ENCODE peak calls at places on chromosomes 4 and X, in eight cellular contexts. L, P, Z, H, J, A, D and W are unnamed samples.

GRCh38 chr4:54061873-54062272 is 2.5 kb downstream of the CHIC2 start:
- DNase-seq in P (no peak), D (no peak), Z (no peak), J (no peak), H (no peak), A (no peak), L (no peak), W (no peak)

GRCh38 chr4:156749791-156750403 is 221.7 kb downstream of the PDGFC start:
- DNase-seq in L (no peak), P (no peak), D (no peak), J (no peak), H (no peak), Z (no peak), A (no peak), W (no peak)

GRCh38 chrX:40644821-40645358 is 2.5 kb downstream of the CXorf38 start:
- DNase-seq in A (peak), H (peak), L (no peak), J (peak), P (peak), Z (no peak), D (no peak), W (peak)

GRCh38 chr4:124635331-124635730 is 77.2 kb downstream of the ANKRD50 start:
- DNase-seq in J (no peak), L (no peak), P (no peak), H (no peak), D (no peak), A (no peak), Z (no peak), W (no peak)

GRCh38 chr4:180635276-180635675 is 1607.9 kb upstream of the TENM3 start:
- DNase-seq in L (no peak), D (no peak), J (no peak), H (no peak), P (no peak), Z (no peak), A (no peak), W (no peak)

GRCh38 chrX:25158635-25159034 is 142.9 kb upstream of the ARX start:
- DNase-seq in H (no peak), Z (no peak), P (no peak), L (no peak), J (no peak), A (no peak), D (no peak), W (no peak)

GRCh38 chr4:16202598-16202997 is 23.7 kb downstream of the TAPT1 start:
- DNase-seq in D (no peak), L (no peak), A (no peak), P (no peak), Z (no peak), J (no peak), H (no peak), W (no peak)

GRCh38 chrX:40420899-40421729 is 159.7 kb upstream of the ATP6AP2 start:
- DNase-seq in J (peak), A (no peak), L (no peak), D (no peak), P (no peak), Z (peak), H (no peak), W (no peak)

GRCh38 chr4:137768881-137769280 is 236.6 kb upstream of the PCDH18 start:
- DNase-seq in D (no peak), H (no peak), J (no peak), P (no peak), L (no peak), Z (no peak), A (no peak), W (no peak)

GRCh38 chrX:95762716-95763115 is 921.9 kb upstream of the DIAPH2 start:
- DNase-seq in H (no peak), P (no peak), L (peak), Z (no peak), A (no peak), D (no peak), J (no peak), W (no peak)

GRCh38 chrX:21056636-21057035 is 317.6 kb upstream of the CNKSR2 start:
- DNase-seq in D (no peak), H (no peak), L (no peak), P (no peak), A (no peak), Z (no peak), J (no peak), W (no peak)

GRCh38 chr4:2604614-2605013 is 68.2 kb downstream of the FAM193A start:
- DNase-seq in Z (no peak), P (no peak), H (no peak), J (no peak), L (no peak), A (no peak), D (no peak), W (no peak)

GRCh38 chr4:5824635-5825034 is 68.3 kb downstream of the CRMP1 start:
- DNase-seq in H (no peak), D (peak), A (peak), L (peak), P (no peak), Z (no peak), J (peak), W (peak)

GRCh38 chr4:168398589-168398988 is 80.0 kb upstream of the DDX60 start:
- DNase-seq in D (no peak), A (peak), J (peak), H (no peak), Z (no peak), L (no peak), P (no peak), W (no peak)

GRCh38 chr4:87973283-87974169 is 2.0 kb upstream of the SPP1 start:
- DNase-seq in A (peak), J (peak), Z (peak), D (peak), H (peak), L (peak), P (peak), W (peak)

GRCh38 chr4:87978656-87979055 is 3.1 kb downstream of the SPP1 start:
- DNase-seq in A (no peak), D (no peak), J (peak), P (no peak), Z (no peak), H (no peak), L (no peak), W (no peak)

GRCh38 chr4:87977521-87978278 is 2.2 kb downstream of the SPP1 start:
- DNase-seq in L (no peak), A (no peak), P (no peak), H (no peak), J (no peak), Z (no peak), D (no peak), W (no peak)

GRCh38 chr4:87974856-87975462 is 555 bp upstream of the SPP1 start:
- DNase-seq in L (peak), Z (no peak), A (no peak), H (peak), J (no peak), D (no peak), P (no peak), W (no peak)

DNA sequence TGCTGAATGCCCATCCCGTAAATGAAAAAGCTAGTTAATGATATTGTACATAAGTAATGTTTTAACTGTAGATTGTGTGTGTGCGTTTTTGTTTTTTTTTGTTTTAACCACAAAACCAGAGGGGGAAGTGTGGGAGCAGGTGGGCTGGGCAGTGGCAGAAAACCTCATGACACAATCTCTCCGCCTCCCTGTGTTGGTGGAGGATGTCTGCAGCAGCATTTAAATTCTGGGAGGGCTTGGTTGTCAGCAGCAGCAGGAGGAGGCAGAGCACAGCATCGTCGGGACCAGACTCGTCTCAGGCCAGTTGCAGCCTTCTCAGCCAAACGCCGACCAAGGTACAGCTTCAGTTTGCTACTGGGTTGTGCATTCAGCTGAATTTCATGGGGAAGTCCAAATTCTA is at the start of gene SPP1:
- DNase-seq in A (peak), L (peak), H (peak), D (peak), P (no peak), J (no peak), Z (no peak), W (peak)
- TF ChIP-seq CTCF in A (no peak), L (no peak), H (no peak), D (no peak), P (no peak), J (no peak), Z (no peak), W (no peak)

GRCh38 chr4:163681208-163681821 is 186.8 kb downstream of the TMA16 start:
- DNase-seq in L (peak), D (peak), A (peak), J (peak), P (no peak), Z (no peak), H (no peak), W (peak)
- TF ChIP-seq CTCF in L (peak), D (peak), A (peak), J (peak), P (no peak), Z (peak), H (peak), W (peak)

DNA sequence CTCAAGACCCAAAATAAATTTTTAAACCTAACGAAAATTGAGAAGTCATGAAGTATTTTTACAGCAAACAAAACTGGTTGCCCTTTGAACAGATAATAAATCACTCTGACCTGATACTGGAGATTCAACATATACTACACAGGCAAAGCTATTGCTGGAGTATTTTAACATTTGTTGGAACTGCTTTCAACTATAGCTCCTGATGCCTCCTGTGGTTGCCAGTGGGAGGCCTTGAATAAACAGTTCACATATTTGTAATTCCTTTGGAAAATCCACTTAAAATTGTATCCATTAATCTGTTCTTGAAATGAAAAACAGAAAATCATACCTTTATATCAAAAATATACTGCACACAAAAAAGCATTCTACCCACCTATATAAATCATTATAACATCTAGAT is 605.1 kb downstream of the KCTD8 start:
- DNase-seq in D (no peak), A (no peak), L (no peak), Z (no peak), H (no peak), P (no peak), J (no peak), W (no peak)
- TF ChIP-seq CTCF in D (no peak), A (no peak), L (no peak), Z (no peak), H (no peak), P (no peak), J (no peak), W (no peak)

DNA sequence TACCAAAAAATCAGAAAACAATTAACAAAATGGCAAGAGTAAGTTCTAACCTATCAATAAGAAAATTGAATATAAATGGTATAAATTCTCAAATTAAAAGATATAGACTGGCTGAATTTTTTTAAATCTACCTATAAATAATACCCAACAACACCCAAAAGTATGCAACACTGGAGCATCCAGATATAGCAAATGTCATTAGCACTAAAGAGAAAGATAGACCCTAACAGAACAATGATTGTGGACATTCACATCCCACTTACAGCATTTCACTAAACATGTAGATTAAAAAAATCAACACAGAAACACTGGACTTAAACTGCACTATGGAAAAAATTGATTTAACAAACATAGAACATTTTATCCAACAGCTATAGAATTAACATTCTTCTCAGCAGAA is 673.0 kb upstream of the GRID2 start:
- DNase-seq in P (no peak), H (no peak), L (no peak), Z (no peak), J (no peak), A (no peak), D (no peak), W (no peak)
- TF ChIP-seq CTCF in P (no peak), H (no peak), L (no peak), Z (no peak), J (no peak), A (no peak), D (no peak), W (no peak)

GRCh38 chr4:181944527-181944926 is 298.7 kb upstream of the TENM3 start:
- DNase-seq in P (no peak), H (no peak), J (no peak), A (no peak), L (no peak), Z (no peak), D (no peak), W (no peak)

GRCh38 chr4:181933471-181933870 is 309.7 kb upstream of the TENM3 start:
- DNase-seq in J (no peak), L (no peak), Z (no peak), H (no peak), P (no peak), A (no peak), D (no peak), W (no peak)

GRCh38 chr4:181938641-181939040 is 304.6 kb upstream of the TENM3 start:
- DNase-seq in P (no peak), Z (no peak), A (no peak), L (no peak), H (no peak), D (no peak), J (no peak), W (no peak)

DNA sequence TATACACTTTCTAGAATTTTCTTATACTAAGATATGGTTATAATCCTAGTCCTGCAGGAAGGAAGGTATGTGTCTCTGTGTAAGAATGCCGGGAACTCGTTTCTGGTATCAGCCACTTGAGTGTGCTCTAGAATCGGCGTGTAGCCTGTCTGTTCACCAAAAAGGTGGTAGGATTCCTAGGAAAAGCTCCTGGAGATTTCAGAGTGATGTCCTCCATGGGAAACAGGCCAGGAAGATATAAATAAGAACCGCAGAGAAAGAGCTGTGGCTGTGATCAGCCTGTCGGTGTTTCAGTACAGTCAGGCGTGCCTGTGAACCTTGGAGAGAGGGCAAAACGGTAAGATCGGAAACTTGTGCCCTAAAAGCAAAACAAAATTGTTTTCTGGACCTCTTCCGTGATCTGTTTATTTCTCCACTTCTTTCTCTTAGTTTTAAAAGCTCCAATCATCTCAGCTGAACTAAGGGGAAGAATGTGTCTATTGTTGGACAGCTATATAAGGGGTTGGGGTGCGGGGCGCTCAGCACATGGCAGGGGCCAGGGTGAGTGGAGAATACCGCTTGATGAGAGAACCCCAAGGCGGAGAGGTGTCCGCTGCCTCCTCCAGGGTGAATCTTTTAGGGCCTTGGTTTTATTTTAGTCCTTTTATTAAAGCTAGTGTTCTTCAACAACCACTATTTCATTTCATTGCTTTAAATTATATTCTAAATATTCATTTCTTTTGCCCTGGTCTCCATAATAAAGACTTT is 303.8 kb upstream of the TENM3 start:
- DNase-seq in J (no peak), L (no peak), H (no peak), A (no peak), Z (no peak), D (no peak), P (no peak), W (no peak)
- TF ChIP-seq CTCF in J (no peak), L (peak), H (no peak), A (no peak), Z (no peak), D (no peak), P (no peak), W (no peak)

GRCh38 chrX:47637546-47638195 is 7.9 kb upstream of the CFP start:
- DNase-seq in A (no peak), P (no peak), L (peak), Z (no peak), H (peak), D (no peak), J (no peak), W (peak)
- TF ChIP-seq CTCF in A (no peak), P (no peak), L (no peak), Z (no peak), H (no peak), D (no peak), J (no peak), W (no peak)

DNA sequence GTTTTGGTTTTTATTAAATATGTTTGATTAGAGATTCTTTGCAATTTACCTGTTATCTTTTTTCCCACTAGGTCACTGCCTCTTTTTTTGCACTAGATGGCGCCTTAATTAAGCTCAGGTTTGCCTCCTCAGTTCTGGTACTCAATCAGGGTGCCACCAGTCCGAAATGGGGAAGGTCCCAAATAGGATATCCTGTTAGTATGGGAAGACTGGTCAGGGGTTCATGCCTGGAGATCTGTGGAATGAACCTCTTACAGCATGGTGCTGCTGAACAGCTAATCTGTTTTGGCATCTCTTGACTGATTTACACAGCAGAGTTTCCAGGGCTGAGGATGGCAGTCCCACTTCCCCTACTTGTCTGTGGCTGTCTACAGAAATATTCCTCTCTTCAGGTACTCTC is 24.2 kb upstream of the VSIG1 start:
- DNase-seq in P (no peak), Z (no peak), D (peak), H (no peak), A (peak), L (peak), J (peak), W (peak)
- TF ChIP-seq CTCF in P (peak), Z (peak), D (peak), H (no peak), A (peak), L (peak), J (peak), W (peak)

GRCh38 chr4:61938250-61938846 is 738.2 kb downstream of the ADGRL3 start:
- DNase-seq in H (no peak), L (no peak), A (no peak), D (no peak), Z (no peak), P (no peak), J (no peak), W (no peak)
- TF ChIP-seq CTCF in H (no peak), L (no peak), A (no peak), D (no peak), Z (no peak), P (no peak), J (no peak), W (no peak)